ENCODE peak calls at places on chromosome 4, in four cellular contexts. V is SK-N-SH, T is mammary epithelial cell, M is esophagus squamous epithelium. S is an unnamed sample. For H3K4me1, the result is how much of the 10 kb centered on the place peaks cover.

GRCh38 chr4:48986654-48987164 is 634 bp downstream of the CWH43 start:
- DNase-seq in T (no peak), V (no peak), M (no peak), S (peak)

GRCh38 chr4:7624361-7624760 is 189.6 kb upstream of the PSAPL1 start:
- DNase-seq in M (no peak), V (no peak), T (no peak), S (no peak)

GRCh38 chr4:4865705-4866123 is 6.2 kb downstream of the MSX1 start:
- DNase-seq in M (no peak), T (no peak), V (peak), S (no peak)

GRCh38 chr4:86556791-86557415 is 37.2 kb upstream of the PTPN13 start:
- DNase-seq in M (no peak), T (peak), V (no peak), S (no peak)

GRCh38 chr4:11615601-11616000 is 186.9 kb upstream of the HS3ST1 start:
- DNase-seq in M (no peak), V (no peak), T (no peak), S (peak)

GRCh38 chr4:184123009-184123408 is 94.7 kb downstream of the ENPP6 start:
- DNase-seq in V (no peak), T (no peak), M (no peak), S (no peak)

GRCh38 chr4:42397635-42398447 is 553 bp downstream of the SHISA3 start:
- DNase-seq in V (peak), T (peak), M (no peak), S (no peak)

GRCh38 chr4:174217273-174218126 is 66.0 kb downstream of the FBXO8 start:
- DNase-seq in M (no peak), T (peak), V (peak), S (no peak)

GRCh38 chr4:172547724-172548123 is 620.9 kb upstream of the GALNT7 start:
- DNase-seq in M (no peak), T (no peak), V (no peak), S (no peak)

GRCh38 chr4:167020410-167020809 is 213.9 kb downstream of the SPOCK3 start:
- DNase-seq in V (no peak), M (no peak), T (no peak), S (no peak)

GRCh38 chr4:148539387-148539786 is 97.2 kb upstream of the NR3C2 start:
- DNase-seq in M (no peak), T (no peak), V (no peak), S (peak)

GRCh38 chr4:37684154-37684553 is 2.0 kb downstream of the RELL1 start:
- DNase-seq in V (no peak), M (no peak), T (no peak), S (no peak)
- H3K4me1 ChIP-seq in V (under half), M (under half), T (under half), S (under half)

DNA sequence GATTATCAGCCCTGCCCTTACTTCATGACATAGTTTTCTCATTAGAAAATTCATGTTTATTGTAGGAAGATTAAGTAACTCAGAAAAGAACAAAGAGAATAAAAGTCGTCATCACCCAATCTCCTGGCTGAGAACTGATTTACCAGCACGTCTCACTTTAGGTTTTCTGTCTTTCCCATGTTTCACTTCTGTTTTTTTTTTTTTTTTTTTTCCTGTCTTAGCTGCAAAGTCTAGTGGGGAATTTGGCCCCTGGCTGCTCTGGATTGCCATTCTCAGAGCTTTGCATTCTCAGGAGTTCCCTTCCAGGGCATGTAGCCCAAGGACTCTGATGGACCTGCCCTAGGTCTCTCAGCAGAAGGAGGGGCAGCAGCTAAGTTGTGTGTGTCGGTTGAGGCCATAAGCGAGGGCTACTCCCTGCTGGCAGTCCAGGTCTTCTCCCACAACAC is 57.8 kb downstream of the TMEM131L start:
- DNase-seq in T (peak), V (no peak), M (no peak), S (peak)
- H3K4me1 ChIP-seq in T (under half), V (under half), M (under half), S (under half)

GRCh38 chr4:13561673-13562072 is 17.4 kb upstream of the NKX3-2 start:
- DNase-seq in V (no peak), T (no peak), M (no peak), S (no peak)

GRCh38 chr4:13555325-13555724 is 11.0 kb upstream of the NKX3-2 start:
- DNase-seq in V (no peak), M (no peak), T (no peak), S (no peak)

GRCh38 chr4:13558881-13559280 is 14.6 kb upstream of the NKX3-2 start:
- DNase-seq in T (peak), V (no peak), M (no peak), S (no peak)

GRCh38 chr4:13562876-13563275 is 18.6 kb upstream of the NKX3-2 start:
- DNase-seq in V (no peak), M (no peak), T (no peak), S (no peak)

GRCh38 chr4:13559414-13559813 is 15.1 kb upstream of the NKX3-2 start:
- DNase-seq in T (peak), V (no peak), M (no peak), S (no peak)
- H3K4me1 ChIP-seq in T (under half), V (under half), M (under half), S (under half)

DNA sequence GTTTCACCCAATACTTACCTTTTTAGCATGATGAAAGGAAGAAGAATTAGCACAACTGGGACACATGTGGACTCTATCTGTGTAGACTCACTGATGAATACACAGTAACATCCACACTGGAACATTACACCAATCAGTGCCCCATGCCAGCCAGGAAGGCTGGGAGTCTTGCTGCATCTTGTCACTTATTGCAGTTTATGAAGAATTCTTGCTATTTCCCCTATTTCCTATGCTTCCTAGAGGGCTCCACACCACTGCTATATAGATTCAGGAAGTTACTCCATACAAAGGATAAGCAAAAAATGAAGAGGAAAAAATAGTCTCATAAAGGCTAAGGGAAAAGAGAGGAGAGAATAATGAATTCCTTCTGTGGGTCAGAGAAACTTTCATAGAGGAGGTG is 201.0 kb downstream of the CAMK2D start:
- DNase-seq in V (no peak), T (no peak), M (no peak), S (no peak)
- H3K4me1 ChIP-seq in V (under half), T (under half), M (under half), S (under half)

S was measured in colonic mucosa.